ENCODE peak calls at places on chromosomes 4 and X, in four cellular contexts. P is CD4-positive, alpha-beta T cell; R is stromal cell of bone marrow; Z is NCI-H510A. N is an unnamed sample.
A peak's percentile ranks its signal among the peaks of the same experiment; 100 is the strongest.

GRCh38 chr4:25001499-25001898 is 29.2 kb downstream of the LGI2 start:
- DNase-seq in P (no peak), R (no peak), Z (no peak), N (no peak)

GRCh38 chrX:41381685-41382084 is 47.7 kb downstream of the DDX3X start:
- DNase-seq in P (no peak), R (peak; percentile 80), Z (no peak), N (no peak)

GRCh38 chr4:20151436-20151835 is 100.3 kb upstream of the SLIT2 start:
- DNase-seq in P (no peak), R (no peak), Z (no peak), N (no peak)

GRCh38 chr4:5355846-5356245 is 304.6 kb downstream of the STK32B start:
- DNase-seq in P (no peak), R (no peak), Z (no peak), N (no peak)

GRCh38 chrX:110173192-110174175 is 144.4 kb downstream of the AMMECR1 start:
- DNase-seq in P (no peak), R (peak; percentile 26), Z (no peak), N (no peak)

GRCh38 chrX:40855932-40856515 is 120.7 kb upstream of the MED14 start:
- DNase-seq in P (no peak), R (no peak), Z (no peak), N (no peak)

GRCh38 chr4:6641164-6641970 is 882 bp downstream of the MRFAP1 start:
- DNase-seq in P (peak; percentile 47), R (no peak), Z (no peak), N (peak; percentile 37)

GRCh38 chr4:4457803-4458550 is 71.1 kb downstream of the NSG1 start:
- DNase-seq in P (no peak), R (no peak), Z (no peak), N (no peak)

GRCh38 chr4:128573781-128574508 is 235.6 kb upstream of the JADE1 start:
- DNase-seq in P (no peak), R (peak; percentile 38), Z (no peak), N (no peak)

GRCh38 chrX:40108084-40108958 is 10.6 kb upstream of the BCOR start:
- DNase-seq in P (no peak), R (no peak), Z (peak; percentile 29), N (no peak)

GRCh38 chrX:130851569-130851968 is 51.4 kb downstream of the ENOX2 start:
- DNase-seq in P (no peak), R (no peak), Z (no peak), N (no peak)

GRCh38 chr4:111871802-111872201 is 273.5 kb upstream of the FAM241A start:
- DNase-seq in P (no peak), R (no peak), Z (no peak), N (no peak)

GRCh38 chr4:170743633-170744032 is 653.9 kb upstream of the AADAT start:
- DNase-seq in P (no peak), R (no peak), Z (no peak), N (no peak)

GRCh38 chrX:153763298-153763932 is 634 bp upstream of the PLXNB3 start:
- DNase-seq in P (no peak), R (no peak), Z (no peak), N (no peak)

GRCh38 chr4:89737888-89738287 is 99.1 kb downstream of the SNCA start:
- DNase-seq in P (no peak), R (peak; percentile 58), Z (no peak), N (no peak)

GRCh38 chr4:40121515-40121914 is 64.9 kb downstream of the N4BP2 start:
- DNase-seq in P (no peak), R (peak; percentile 73), Z (no peak), N (no peak)

GRCh38 chrX:74521961-74522833 is 92.2 kb downstream of the RLIM start:
- DNase-seq in P (no peak), R (peak; percentile 38), Z (no peak), N (no peak)

GRCh38 chr4:8722556-8722955 is 130.0 kb downstream of the CPZ start:
- DNase-seq in P (no peak), R (no peak), Z (no peak), N (no peak)